ENCODE peak calls at places on chromosomes 2 and 18, in eight cellular contexts. O is mucosa of gallbladder, S is Calu3, Y is brain microvascular endothelial cell, E is pancreas, B is nucleus accumbens, A is NCI-H1417, G is COR-L47. N is an unnamed sample.

GRCh38 chr2:41886757-41887156 is 161.1 kb upstream of the PKDCC start:
- DNase-seq in A (no peak), E (no peak), G (no peak), Y (no peak), S (no peak), B (no peak), O (no peak), N (no peak)

GRCh38 chr2:61398413-61398812 is 72.5 kb downstream of the USP34 start:
- DNase-seq in A (no peak), E (no peak), S (no peak), G (no peak), B (no peak), O (no peak), Y (no peak), N (no peak)

GRCh38 chr2:4110273-4110672 is 406.9 kb downstream of the DCDC2C start:
- DNase-seq in G (no peak), A (no peak), Y (no peak), B (no peak), S (no peak), O (no peak), E (no peak), N (no peak)

GRCh38 chr2:86338778-86339295 is 1.4 kb upstream of the REEP1 start:
- DNase-seq in E (no peak), O (no peak), A (no peak), B (no peak), G (no peak), S (no peak), Y (no peak), N (no peak)

GRCh38 chr2:165675551-165675968 is 118.5 kb downstream of the GALNT3 start:
- DNase-seq in G (no peak), S (peak), A (peak), O (no peak), Y (peak), B (no peak), E (no peak), N (no peak)

GRCh38 chr18:72541871-72542690 is 2.1 kb downstream of the CBLN2 start:
- DNase-seq in B (no peak), E (no peak), O (no peak), A (peak), Y (no peak), G (no peak), S (no peak), N (no peak)

GRCh38 chr2:50290718-50291117 is 741.2 kb downstream of the NRXN1 start:
- DNase-seq in E (no peak), A (no peak), Y (no peak), O (no peak), G (no peak), B (no peak), S (no peak), N (no peak)

GRCh38 chr2:132577693-132578092 is 92.3 kb downstream of the LYPD1 start:
- DNase-seq in A (no peak), E (no peak), S (no peak), O (no peak), Y (no peak), G (no peak), B (no peak), N (no peak)

GRCh38 chr2:84031312-84031711 is 427.8 kb downstream of the SUCLG1 start:
- DNase-seq in S (no peak), A (no peak), G (no peak), B (no peak), O (no peak), E (no peak), Y (no peak), N (no peak)

GRCh38 chr2:13522917-13523821 is 806.4 kb downstream of the TRIB2 start:
- DNase-seq in E (peak), O (peak), S (peak), B (no peak), G (peak), Y (peak), A (no peak), N (no peak)

GRCh38 chr2:160842286-160842685 is 317.9 kb upstream of the TANK start:
- DNase-seq in G (peak), E (no peak), O (no peak), S (no peak), Y (no peak), B (no peak), A (no peak), N (no peak)

GRCh38 chr2:62340981-62341624 is 145.2 kb downstream of the B3GNT2 start:
- DNase-seq in O (peak), B (no peak), E (peak), A (peak), Y (peak), G (peak), S (no peak), N (peak)

GRCh38 chr2:10832228-10832936 is 19.8 kb upstream of the PDIA6 start:
- DNase-seq in S (peak), O (peak), E (peak), A (peak), G (peak), B (peak), Y (peak), N (peak)

GRCh38 chr18:46215902-46216723 is 111.9 kb downstream of the HAUS1 start:
- DNase-seq in E (no peak), Y (no peak), S (no peak), B (no peak), O (no peak), G (no peak), A (no peak), N (no peak)

GRCh38 chr2:146734791-146735190 is 1110.0 kb upstream of the ACVR2A start:
- DNase-seq in A (no peak), Y (no peak), O (no peak), B (no peak), G (no peak), S (no peak), E (no peak), N (no peak)

GRCh38 chr2:36060133-36060532 is 295.4 kb upstream of the CRIM1 start:
- DNase-seq in A (no peak), G (no peak), Y (no peak), S (no peak), O (no peak), B (no peak), E (no peak), N (no peak)

GRCh38 chr2:206716607-206717006 is 1.6 kb downstream of the DYTN start:
- DNase-seq in G (no peak), O (no peak), Y (no peak), B (no peak), E (no peak), S (no peak), A (no peak), N (no peak)

GRCh38 chr2:77328125-77328524 is 194.1 kb downstream of the LRRTM4 start:
- DNase-seq in B (no peak), A (no peak), G (no peak), O (no peak), Y (no peak), S (no peak), E (no peak), N (no peak)

GRCh38 chr2:128289439-128289838 is 29.2 kb downstream of the HS6ST1 start:
- DNase-seq in Y (no peak), A (no peak), O (no peak), S (no peak), B (no peak), E (no peak), G (peak), N (no peak)

GRCh38 chr2:234491281-234491680 is 5.6 kb downstream of the ARL4C start:
- DNase-seq in Y (no peak), G (no peak), A (no peak), E (no peak), O (no peak), S (no peak), B (no peak), N (no peak)

GRCh38 chr2:177165103-177165583 is 47.5 kb upstream of the HNRNPA3 start:
- DNase-seq in G (no peak), A (no peak), E (peak), Y (peak), B (peak), O (peak), S (peak), N (peak)

GRCh38 chr2:202251494-202251893 is 13.1 kb upstream of the SUMO1 start:
- DNase-seq in E (no peak), B (no peak), S (no peak), A (no peak), O (no peak), G (no peak), Y (no peak), N (peak)

GRCh38 chr18:57466745-57467144 is 31.6 kb downstream of the ONECUT2 start:
- DNase-seq in O (no peak), Y (no peak), B (no peak), E (no peak), G (no peak), S (no peak), A (no peak), N (no peak)

GRCh38 chr2:51624995-51625394 is 593.1 kb upstream of the NRXN1 start:
- DNase-seq in O (no peak), Y (peak), B (no peak), E (no peak), S (no peak), G (no peak), A (no peak), N (no peak)

GRCh38 chr2:18402-19271 is 27.7 kb downstream of the FAM110C start:
- DNase-seq in G (no peak), Y (no peak), A (peak), B (no peak), S (peak), O (no peak), E (no peak), N (no peak)

GRCh38 chr18:55136864-55137263 is 177.6 kb upstream of the CCDC68 start:
- DNase-seq in O (no peak), A (no peak), G (no peak), S (no peak), B (no peak), E (no peak), Y (peak), N (peak)

GRCh38 chr2:60552096-60552850 is 1.2 kb downstream of the BCL11A start:
- DNase-seq in S (no peak), E (peak), B (no peak), Y (no peak), G (peak), O (no peak), A (peak), N (peak)

GRCh38 chr18:79483971-79484491 is 88.3 kb downstream of the NFATC1 start:
- DNase-seq in A (no peak), O (no peak), B (no peak), G (no peak), E (no peak), S (no peak), Y (no peak), N (peak)

GRCh38 chr2:128835974-128836373 is 517.3 kb upstream of the HS6ST1 start:
- DNase-seq in B (no peak), S (no peak), E (no peak), A (no peak), G (no peak), O (no peak), Y (no peak), N (no peak)

GRCh38 chr2:33275689-33276444 is 200.6 kb upstream of the RASGRP3 start:
- DNase-seq in E (peak), A (no peak), S (peak), Y (peak), G (no peak), O (peak), B (no peak), N (peak)

GRCh38 chr2:8529706-8530277 is 152.1 kb upstream of the ID2 start:
- DNase-seq in Y (no peak), B (no peak), E (no peak), O (no peak), S (no peak), G (no peak), A (no peak), N (no peak)

GRCh38 chr18:45449761-45450227 is 165.5 kb upstream of the SLC14A2 start:
- DNase-seq in G (peak), B (no peak), Y (peak), S (no peak), E (peak), A (peak), O (peak), N (no peak)

GRCh38 chr2:128689971-128690370 is 371.3 kb upstream of the HS6ST1 start:
- DNase-seq in S (no peak), O (no peak), B (no peak), E (no peak), G (no peak), A (no peak), Y (no peak), N (no peak)

GRCh38 chr2:30348825-30349224 is 98.2 kb upstream of the LCLAT1 start:
- DNase-seq in G (no peak), Y (no peak), O (no peak), B (no peak), A (no peak), E (no peak), S (no peak), N (no peak)

GRCh38 chr2:217000406-217000805 is 140.5 kb upstream of the TNP1 start:
- DNase-seq in G (no peak), O (no peak), Y (no peak), A (no peak), B (no peak), E (no peak), S (no peak), N (no peak)

GRCh38 chr2:219739061-219739460 is 111.6 kb downstream of the SLC4A3 start:
- DNase-seq in O (no peak), G (no peak), E (no peak), B (no peak), A (no peak), S (no peak), Y (no peak), N (peak)

GRCh38 chr2:174535757-174536703 is 49.2 kb upstream of the GPR155 start:
- DNase-seq in E (no peak), G (peak), O (no peak), S (no peak), Y (no peak), B (no peak), A (no peak), N (no peak)

GRCh38 chr2:232126301-232127085 is 165.0 kb downstream of the DIS3L2 start:
- DNase-seq in Y (no peak), B (no peak), S (no peak), O (no peak), A (no peak), G (no peak), E (no peak), N (peak)